ENCODE peak calls at places on chromosomes 11 and 22, in eight cellular contexts. X is CD8-positive, alpha-beta T cell; Q is tibial nerve; F is lung; O is tibial artery; C is epithelial cell of esophagus; V is mesenchymal stem cell; Y is AG09309. K is an unnamed sample.

GRCh38 chr11:92852203-92852602 is 117.2 kb upstream of the MTNR1B start:
- DNase-seq in X (no peak), Q (no peak), F (no peak), O (no peak), C (no peak), V (no peak), Y (no peak), K (no peak)

GRCh38 chr11:57491371-57492061 is 24.0 kb downstream of the SLC43A1 start:
- DNase-seq in X (no peak), Q (no peak), F (no peak), O (no peak), C (peak; percentile 26), V (no peak), Y (no peak), K (no peak)

GRCh38 chr11:88709567-88709966 is 356.2 kb downstream of the GRM5 start:
- DNase-seq in X (no peak), Q (no peak), F (no peak), O (no peak), C (peak; percentile 68), V (no peak), Y (no peak), K (peak; percentile 83)

GRCh38 chr11:75288846-75289760 is 48.5 kb downstream of the TPBGL start:
- DNase-seq in X (no peak), Q (no peak), F (no peak), O (peak; percentile 44), C (no peak), V (no peak), Y (no peak), K (no peak)

GRCh38 chr11:11618973-11619435 is 2.8 kb downstream of the GALNT18 start:
- DNase-seq in X (no peak), Q (no peak), F (no peak), O (no peak), C (no peak), V (no peak), Y (no peak), K (no peak)

GRCh38 chr11:102986815-102987214 is 31.3 kb upstream of the MMP13 start:
- DNase-seq in X (no peak), Q (no peak), F (no peak), O (no peak), C (peak; percentile 68), V (peak; percentile 63), Y (no peak), K (peak; percentile 84)

GRCh38 chr22:32752868-32753520 is 48.5 kb upstream of the TIMP3 start:
- DNase-seq in X (no peak), Q (no peak), F (no peak), O (no peak), C (no peak), V (peak; percentile 74), Y (no peak), K (no peak)

GRCh38 chr11:89608234-89608966 is 101.7 kb upstream of the TRIM77 start:
- DNase-seq in X (no peak), Q (no peak), F (no peak), O (no peak), C (no peak), V (no peak), Y (no peak), K (no peak)

GRCh38 chr11:13168281-13168680 is 109.3 kb upstream of the BMAL1 start:
- DNase-seq in X (no peak), Q (no peak), F (no peak), O (no peak), C (peak; percentile 97), V (no peak), Y (no peak), K (peak; percentile 97)

GRCh38 chr11:72568861-72569260 is 105.4 kb downstream of the PDE2A start:
- DNase-seq in X (no peak), Q (no peak), F (no peak), O (no peak), C (peak; percentile 57), V (peak; percentile 6), Y (no peak), K (peak; percentile 61)

GRCh38 chr11:75562836-75563484 is 907 bp downstream of the SERPINH1 start:
- DNase-seq in X (no peak), Q (no peak), F (no peak), O (no peak), C (peak; percentile 48), V (peak; percentile 69), Y (no peak), K (peak; percentile 44)

DNA sequence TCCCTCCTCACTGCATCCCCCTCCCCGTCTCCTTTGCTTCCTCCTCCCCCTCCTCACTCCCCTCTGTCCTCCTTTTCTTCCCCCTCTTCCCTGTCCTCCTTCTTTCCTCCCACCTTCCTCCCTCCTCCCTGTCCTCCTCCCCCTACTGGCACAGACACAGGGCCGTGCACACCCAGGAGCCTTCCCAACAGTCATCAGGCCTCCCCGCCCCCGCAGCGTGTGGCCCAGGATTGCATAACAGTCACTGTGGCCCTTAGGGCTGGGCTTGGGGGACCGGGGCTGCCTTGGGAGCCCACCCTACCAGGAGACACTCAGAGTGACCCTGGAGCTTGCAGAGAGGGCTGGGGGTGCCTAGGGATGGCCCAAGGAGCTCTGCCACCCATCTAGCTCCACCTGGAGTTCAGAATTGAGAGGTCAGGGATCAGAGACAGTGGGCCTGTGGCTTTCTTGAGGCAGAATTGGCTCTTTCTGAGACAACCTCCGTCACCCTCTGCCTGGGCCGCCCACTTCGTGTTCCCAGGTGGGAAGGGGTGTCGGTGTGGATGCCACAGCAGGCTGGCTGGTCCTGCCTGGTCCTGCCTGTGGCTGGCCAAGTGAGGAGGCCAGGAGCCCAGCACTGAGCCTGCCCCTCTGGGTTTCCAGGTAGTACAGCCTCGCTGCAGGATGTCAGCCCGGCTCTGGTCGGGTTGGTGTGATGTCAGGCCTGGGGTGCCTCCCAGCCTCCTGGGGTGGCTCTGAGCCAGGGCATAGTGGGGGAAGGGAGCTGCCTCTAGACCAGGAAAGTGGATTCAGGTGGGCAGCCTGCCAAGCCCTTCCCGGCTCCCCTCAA is 1.6 kb downstream of the SPI1 start:
- DNase-seq in X (no peak), Q (no peak), F (peak; percentile 63), O (peak; percentile 55), C (peak; percentile 30), V (no peak), Y (no peak), K (no peak)
- H3K4me3 ChIP-seq in X (no peak overlapping the region), Q (peak overlapping the region; percentile 49), F (no peak overlapping the region), O (peak overlapping the region; percentile 42), C (no peak overlapping the region), V (no peak overlapping the region), Y (no peak overlapping the region), K (no peak overlapping the region)

DNA sequence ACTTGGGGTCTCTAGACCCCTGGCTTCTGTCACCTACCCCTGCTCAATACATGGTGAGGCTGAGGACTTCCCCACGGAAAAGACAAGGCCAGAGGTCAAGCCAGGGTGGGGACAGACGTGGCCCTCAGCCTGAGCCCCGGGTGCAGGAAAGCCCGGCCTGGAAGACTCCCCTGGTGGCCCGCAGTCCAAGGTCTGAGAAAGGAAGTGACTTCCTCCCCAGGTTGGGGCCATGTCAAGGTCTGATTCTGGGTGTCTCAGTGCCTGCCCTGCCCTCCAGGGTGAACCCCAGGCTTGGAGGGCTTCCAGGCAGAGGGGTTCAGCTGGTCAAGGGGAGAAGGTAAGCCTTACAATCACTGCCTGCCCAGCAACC is 3.9 kb downstream of the CTSD start:
- DNase-seq in X (no peak), Q (no peak), F (no peak), O (no peak), C (no peak), V (no peak), Y (no peak), K (no peak)
- H3K4me3 ChIP-seq in X (no peak overlapping the region), Q (no peak overlapping the region), F (no peak overlapping the region), O (no peak overlapping the region), C (no peak overlapping the region), V (no peak overlapping the region), Y (no peak overlapping the region), K (no peak overlapping the region)

DNA sequence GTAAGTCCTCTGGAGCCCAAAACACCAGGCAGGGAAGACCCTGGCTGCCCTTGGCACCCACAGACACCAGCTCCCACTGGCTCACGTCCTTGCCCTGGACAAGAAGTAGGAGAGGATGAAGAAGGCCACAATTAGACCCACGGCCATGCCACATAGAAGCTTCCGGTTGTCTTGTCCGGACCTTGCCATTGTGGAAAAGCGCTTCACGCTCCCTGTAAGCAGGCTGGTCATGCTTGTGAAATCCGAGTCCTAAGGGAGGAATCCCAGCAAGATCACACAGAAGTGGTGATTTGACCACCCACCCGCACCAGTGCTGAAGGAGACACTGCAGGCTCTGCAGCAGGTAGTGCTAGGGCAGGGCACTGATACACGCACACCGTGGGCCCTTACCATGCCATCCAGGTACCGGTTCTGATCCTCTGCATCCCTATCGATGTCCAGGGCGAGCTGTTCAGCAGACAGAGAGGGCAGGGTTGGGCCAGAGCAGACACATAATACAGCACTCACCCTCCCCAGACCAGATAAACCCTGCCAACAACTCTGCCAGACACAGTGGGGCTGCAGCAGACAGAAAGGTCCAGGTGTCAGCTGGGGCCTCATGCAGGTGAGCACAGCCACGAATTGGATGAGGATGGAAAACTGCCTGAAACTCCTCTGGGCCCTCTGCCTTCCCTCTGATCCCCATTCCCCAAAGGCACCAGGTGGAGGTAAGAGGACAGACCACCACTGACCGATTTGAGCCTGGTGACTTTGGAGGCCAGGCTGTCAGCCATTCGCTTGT is 1.8 kb downstream of the BET1L start:
- DNase-seq in X (no peak), Q (no peak), F (peak; percentile 27), O (no peak), C (no peak), V (no peak), Y (no peak), K (no peak)
- H3K4me3 ChIP-seq in X (no peak overlapping the region), Q (peak overlapping the region; percentile 80), F (no peak overlapping the region), O (peak overlapping the region; percentile 97), C (no peak overlapping the region), V (no peak overlapping the region), Y (peak overlapping the region; percentile 91), K (no peak overlapping the region)

DNA sequence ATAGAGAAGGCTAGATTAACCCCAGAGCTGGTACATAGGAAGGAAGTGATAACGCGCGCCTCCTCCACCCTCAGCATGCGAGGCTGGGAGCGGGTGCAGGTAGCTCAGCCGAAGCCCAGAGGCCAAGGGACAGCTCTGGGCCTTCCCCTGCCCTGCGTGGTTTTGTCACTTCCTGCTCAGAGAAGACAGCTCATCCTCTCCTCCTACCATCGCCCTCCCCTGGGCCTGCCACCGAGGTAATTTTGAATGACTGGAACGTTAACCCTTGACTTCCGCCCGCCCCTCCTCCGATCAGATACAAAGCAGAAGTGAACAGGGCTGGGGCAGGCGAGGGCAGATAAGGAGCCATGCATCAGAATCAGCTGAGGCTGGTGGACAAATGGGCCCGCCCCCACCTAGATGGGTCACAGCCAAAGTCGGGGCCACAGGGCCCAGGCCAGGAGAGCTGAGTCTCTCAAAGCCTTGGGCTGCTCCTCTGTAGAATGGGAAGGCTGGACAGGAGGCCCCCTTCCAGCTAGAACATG is 1.6 kb downstream of the RAC2 start:
- DNase-seq in X (peak; percentile 67), Q (no peak), F (peak; percentile 78), O (peak; percentile 54), C (peak; percentile 64), V (peak; percentile 60), Y (no peak), K (peak; percentile 67)
- H3K4me3 ChIP-seq in X (peak overlapping the region; percentile 98), Q (peak overlapping the region; percentile 33), F (no peak overlapping the region), O (no peak overlapping the region), C (no peak overlapping the region), V (no peak overlapping the region), Y (no peak overlapping the region), K (no peak overlapping the region)

K was measured in bronchial epithelial cell.